ENCODE peak calls at places on chromosome 6, in six cellular contexts. F, J, Y, S, P and Q are unnamed samples. For H3K4me1, the result is how much of the 10 kb centered on the place peaks cover.

GRCh38 chr6:27091661-27092315 is 155.7 kb upstream of the PRSS16 start:
- DNase-seq in J (peak), Y (peak), P (peak), F (peak), S (peak), Q (peak)

GRCh38 chr6:170583736-170584180 is 679 bp downstream of the PDCD2 start:
- DNase-seq in F (peak), P (peak), Y (no peak), J (no peak), S (no peak), Q (no peak)

GRCh38 chr6:101876431-101876830 is 482.9 kb downstream of the GRIK2 start:
- DNase-seq in Y (no peak), P (no peak), J (no peak), S (no peak), F (no peak), Q (no peak)

GRCh38 chr6:13496508-13497180 is 9.2 kb upstream of the GFOD1 start:
- DNase-seq in P (no peak), J (no peak), Y (no peak), F (peak), S (peak), Q (peak)

GRCh38 chr6:31765910-31766794 is 3.7 kb downstream of the SAPCD1 start:
- DNase-seq in Y (no peak), F (peak), P (no peak), S (peak), J (peak), Q (no peak)

GRCh38 chr6:168715643-168716481 is 274.9 kb downstream of the SMOC2 start:
- DNase-seq in P (no peak), S (no peak), F (peak), J (no peak), Y (no peak), Q (no peak)

GRCh38 chr6:161200610-161201201 is 73.2 kb downstream of the AGPAT4 start:
- DNase-seq in J (peak), F (no peak), Y (no peak), S (no peak), P (no peak), Q (no peak)

GRCh38 chr6:32294566-32294965 is 70.7 kb upstream of the NOTCH4 start:
- DNase-seq in S (no peak), P (no peak), Y (no peak), J (no peak), F (no peak), Q (no peak)

GRCh38 chr6:156016186-156016976 is 560.7 kb upstream of the NOX3 start:
- DNase-seq in F (no peak), J (no peak), P (peak), Y (no peak), S (no peak), Q (peak)

GRCh38 chr6:34423254-34423653 is 2.6 kb downstream of the RPS10 start:
- DNase-seq in F (peak), S (no peak), P (peak), J (no peak), Y (no peak), Q (peak)

GRCh38 chr6:302760-303159 is 10.5 kb downstream of the DUSP22 start:
- DNase-seq in J (no peak), P (no peak), S (no peak), F (no peak), Y (no peak), Q (no peak)

GRCh38 chr6:138182939-138183791 is 21.4 kb downstream of the ARFGEF3 start:
- DNase-seq in P (no peak), Y (no peak), S (no peak), F (no peak), J (no peak), Q (no peak)

GRCh38 chr6:157669747-157670216 is 153.3 kb upstream of the SNX9 start:
- DNase-seq in J (peak), F (peak), S (peak), P (peak), Y (no peak), Q (peak)

GRCh38 chr6:109167557-109167956 is 72.2 kb downstream of the CEP57L1 start:
- DNase-seq in F (no peak), S (no peak), P (no peak), J (no peak), Y (no peak), Q (no peak)

GRCh38 chr6:131914234-131914633 is 36.9 kb downstream of the CCN2 start:
- DNase-seq in J (no peak), F (peak), S (no peak), Y (peak), P (peak), Q (peak)

GRCh38 chr6:43060034-43060754 is 763 bp downstream of the KLC4 start:
- DNase-seq in S (peak), P (no peak), F (peak), Y (no peak), J (no peak), Q (peak)

GRCh38 chr6:43883698-43884659 is 114.0 kb downstream of the VEGFA start:
- DNase-seq in P (no peak), J (no peak), F (no peak), S (peak), Y (no peak), Q (no peak)

GRCh38 chr6:6699741-6700367 is 111.3 kb downstream of the LY86 start:
- DNase-seq in Y (peak), F (peak), J (peak), S (peak), P (peak), Q (peak)

GRCh38 chr6:164424489-164424888 is 884.9 kb downstream of the C6orf118 start:
- DNase-seq in P (no peak), F (no peak), S (no peak), Y (no peak), J (no peak), Q (no peak)

GRCh38 chr6:105807905-105808304 is 278.2 kb upstream of the PRDM1 start:
- DNase-seq in J (no peak), P (no peak), F (no peak), Y (no peak), S (no peak), Q (no peak)

GRCh38 chr6:113564401-113565161 is 292.6 kb upstream of the MARCKS start:
- DNase-seq in S (peak), F (peak), Y (no peak), J (peak), P (peak), Q (no peak)

GRCh38 chr6:15440040-15440439 is 194.2 kb downstream of the JARID2 start:
- DNase-seq in Y (no peak), J (no peak), F (no peak), P (no peak), S (no peak), Q (no peak)

GRCh38 chr6:15441215-15441868 is 195.5 kb downstream of the JARID2 start:
- DNase-seq in Y (peak), P (peak), J (peak), S (peak), F (peak), Q (peak)

GRCh38 chr6:15443119-15443518 is 197.2 kb downstream of the JARID2 start:
- DNase-seq in J (no peak), Y (peak), P (peak), F (peak), S (peak), Q (peak)

GRCh38 chr6:15442467-15442866 is 196.6 kb downstream of the JARID2 start:
- DNase-seq in P (no peak), S (no peak), J (no peak), Y (no peak), F (no peak), Q (no peak)

GRCh38 chr6:15441982-15442381 is 196.1 kb downstream of the JARID2 start:
- DNase-seq in S (no peak), P (no peak), Y (no peak), F (no peak), J (no peak), Q (no peak)
- H3K4me1 ChIP-seq in S (under half), P (under half), Y (under half), F (under half), J (under half), Q (under half)

GRCh38 chr6:52496609-52497008 is 76.5 kb downstream of the EFHC1 start:
- DNase-seq in S (no peak), J (no peak), Y (no peak), P (no peak), F (no peak), Q (no peak)
- H3K4me1 ChIP-seq in S (under half), J (under half), Y (under half), P (under half), F (under half), Q (under half)

GRCh38 chr6:111687652-111688051 is 82.0 kb upstream of the TRAF3IP2 start:
- DNase-seq in F (no peak), J (no peak), S (no peak), P (no peak), Y (no peak), Q (no peak)
- H3K4me1 ChIP-seq in F (under half), J (under half), S (under half), P (under half), Y (under half), Q (under half)

GRCh38 chr6:53564401-53565065 is 19.6 kb upstream of the GCLC start:
- DNase-seq in Y (no peak), J (no peak), F (no peak), S (no peak), P (no peak), Q (no peak)
- H3K4me1 ChIP-seq in Y (under half), J (under half), F (under half), S (under half), P (under half), Q (under half)

DNA sequence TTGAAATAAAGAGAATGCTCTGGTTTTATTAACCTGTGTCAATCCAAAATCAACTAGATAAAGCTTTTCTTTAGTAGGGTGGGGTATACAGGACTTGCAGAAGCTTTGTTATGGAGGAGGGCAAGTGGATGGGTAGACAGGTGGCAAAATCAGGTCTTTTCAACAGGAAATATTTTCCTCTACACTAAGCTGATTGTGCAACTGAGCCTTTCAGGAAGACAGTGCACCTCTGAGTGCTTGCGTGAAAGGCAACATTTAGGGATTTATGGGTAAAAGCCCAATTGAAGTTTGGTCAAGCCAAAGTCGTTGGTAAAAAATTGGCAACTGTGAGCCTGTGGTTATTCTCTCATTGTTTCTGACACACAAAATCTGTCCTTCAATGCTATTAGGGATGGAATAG is 23.8 kb upstream of the TUBB2A start:
- DNase-seq in S (no peak), J (no peak), P (no peak), F (no peak), Y (no peak), Q (no peak)
- H3K4me1 ChIP-seq in S (under half), J (under half), P (under half), F (under half), Y (under half), Q (under half)

DNA sequence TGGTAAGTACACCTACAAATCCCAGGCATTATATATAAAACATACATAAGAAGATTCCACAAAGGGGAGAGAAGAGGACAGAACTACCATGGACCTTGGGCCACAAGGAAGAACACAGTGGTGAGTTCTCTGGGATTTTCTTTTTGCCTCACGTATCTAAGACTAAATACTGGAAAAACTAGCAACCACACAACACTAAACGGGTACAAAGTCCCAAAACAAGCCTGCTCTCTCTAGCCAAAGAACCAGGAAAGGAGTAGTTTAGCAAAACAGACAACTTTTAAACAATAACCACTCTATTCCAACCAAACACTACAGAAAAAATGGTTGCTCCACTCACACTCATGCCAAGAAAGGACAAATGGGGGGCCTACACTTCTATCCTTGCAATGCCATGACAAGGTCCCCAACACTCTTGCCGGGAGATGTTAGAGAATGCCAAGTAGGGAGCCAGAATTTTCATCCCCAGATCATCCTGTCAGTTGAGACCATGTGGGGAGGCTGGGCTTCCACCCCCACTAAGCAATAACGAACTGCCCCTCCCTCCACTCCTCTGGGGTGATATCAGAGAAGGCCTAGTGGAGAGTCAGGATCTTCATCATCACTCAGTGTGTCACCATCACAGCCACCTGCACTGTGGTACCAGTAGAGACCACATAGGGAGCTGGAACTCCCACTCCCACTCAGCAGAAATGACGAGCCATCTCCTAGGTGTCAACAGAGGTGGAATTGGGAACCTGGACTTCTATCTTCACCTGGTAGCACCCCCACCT is 123.5 kb downstream of the DST start:
- DNase-seq in P (no peak), S (no peak), J (no peak), Y (no peak), F (no peak), Q (no peak)
- H3K4me1 ChIP-seq in P (under half), S (under half), J (under half), Y (under half), F (under half), Q (under half)

GRCh38 chr6:25332671-25333071 is 53.5 kb downstream of the CARMIL1 start:
- DNase-seq in F (no peak), J (no peak), P (no peak), Y (no peak), S (no peak), Q (no peak)
- H3K4me1 ChIP-seq in F (under half), J (under half), P (under half), Y (under half), S (under half), Q (under half)

GRCh38 chr6:46356543-46356942 is 134.7 kb downstream of the RCAN2 start:
- DNase-seq in Y (no peak), S (no peak), P (no peak), F (no peak), J (no peak), Q (no peak)
- H3K4me1 ChIP-seq in Y (under half), S (under half), P (under half), F (under half), J (under half), Q (under half)

GRCh38 chr6:91437295-91437694 is 850.4 kb upstream of the MAP3K7 start:
- DNase-seq in Y (no peak), S (no peak), P (no peak), J (no peak), F (no peak), Q (no peak)
- H3K4me1 ChIP-seq in Y (under half), S (under half), P (under half), J (under half), F (under half), Q (under half)